ENCODE peak calls at places on chromosomes 5 and 9, in six cellular contexts. J is CD4-positive, alpha-beta T cell; O is heart right ventricle; S is HCT116; F is GM20000; W is AG10803. U is an unnamed sample.

GRCh38 chr9:115099891-115100290 is 18.1 kb downstream of the TNC start:
- DNase-seq in S (no peak), W (peak), J (no peak), O (no peak), F (no peak), U (no peak)

GRCh38 chr9:35726876-35727438 is 5.0 kb downstream of the TLN1 start:
- DNase-seq in O (peak), W (peak), J (peak), F (peak), S (no peak), U (no peak)

GRCh38 chr9:110744753-110745522 is 76.3 kb downstream of the MUSK start:
- DNase-seq in W (peak), S (peak), J (no peak), O (no peak), F (no peak), U (peak)

GRCh38 chr5:31664566-31664965 is 25.6 kb downstream of the PDZD2 start:
- DNase-seq in W (no peak), F (no peak), O (no peak), J (no peak), S (peak), U (peak)

GRCh38 chr9:114156311-114156657 is 947 bp downstream of the COL27A1 start:
- DNase-seq in W (no peak), S (no peak), O (no peak), F (no peak), J (no peak), U (no peak)

GRCh38 chr9:116116411-116116810 is 37.2 kb upstream of the PAPPA start:
- DNase-seq in W (no peak), S (no peak), F (no peak), J (no peak), O (no peak), U (no peak)

GRCh38 chr5:45281081-45281480 is 415.1 kb downstream of the HCN1 start:
- DNase-seq in S (no peak), O (no peak), F (no peak), W (no peak), J (no peak), U (no peak)

GRCh38 chr9:135105938-135106491 is 18.5 kb downstream of the OLFM1 start:
- DNase-seq in S (no peak), F (no peak), W (no peak), J (no peak), O (no peak), U (no peak)

GRCh38 chr9:131203438-131204219 is 72.7 kb downstream of the FAM78A start:
- DNase-seq in J (no peak), W (no peak), O (no peak), F (peak), S (no peak), U (no peak)

GRCh38 chr5:103122242-103122641 is 2.1 kb downstream of the PPIP5K2 start:
- DNase-seq in S (no peak), W (no peak), O (no peak), J (no peak), F (no peak), U (no peak)

GRCh38 chr5:123344819-123345426 is 78.3 kb downstream of the CEP120 start:
- DNase-seq in F (no peak), J (no peak), S (no peak), W (peak), O (no peak), U (no peak)

GRCh38 chr9:119164716-119165115 is 204.5 kb downstream of the BRINP1 start:
- DNase-seq in W (no peak), J (no peak), O (no peak), F (no peak), S (no peak), U (no peak)

GRCh38 chr5:135449608-135450007 is 2.5 kb upstream of the DCANP1 start:
- DNase-seq in F (no peak), S (no peak), J (no peak), O (no peak), W (no peak), U (no peak)

GRCh38 chr5:21654-22233 is 70.2 kb upstream of the PLEKHG4B start:
- DNase-seq in W (peak), O (no peak), J (no peak), F (no peak), S (peak), U (peak)
- TF ChIP-seq CTCF in W (peak), O (peak), J (no peak), F (no peak), S (peak), U (no peak)

DNA sequence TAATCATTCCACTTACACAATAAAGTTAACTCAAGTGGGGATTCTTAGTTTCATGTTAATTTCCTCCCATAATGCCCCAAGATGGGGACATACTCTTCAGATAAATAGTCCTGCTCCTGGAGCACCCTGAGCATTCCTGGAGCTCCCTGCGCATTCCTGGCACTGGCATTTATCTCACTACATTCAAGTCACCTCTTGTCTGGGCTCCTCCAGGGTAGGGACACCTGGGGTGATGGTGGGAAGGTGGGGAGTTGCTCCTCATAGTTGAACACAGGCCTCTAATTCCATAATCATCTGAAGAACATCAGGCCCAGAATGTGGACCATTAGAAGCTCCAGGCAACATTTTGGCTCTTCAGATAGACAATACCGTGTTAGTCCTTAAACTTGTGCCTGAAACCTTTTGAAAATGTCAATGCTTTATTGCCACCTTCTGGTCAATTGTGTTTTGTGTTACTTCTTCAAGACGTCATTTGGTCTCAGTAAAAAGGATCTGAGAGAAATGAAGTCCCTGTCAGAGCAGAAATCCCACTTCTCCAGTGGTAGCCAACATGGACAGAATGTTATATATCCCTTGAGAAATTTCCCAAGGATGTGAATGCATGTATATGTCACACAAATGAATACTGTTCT is 14.2 kb upstream of the AGGF1 start:
- DNase-seq in W (peak), F (peak), O (no peak), J (no peak), S (peak), U (no peak)
- TF ChIP-seq CTCF in W (peak), F (peak), O (peak), J (no peak), S (peak), U (peak)

GRCh38 chr9:96230002-96230401 is 72.0 kb downstream of the HSD17B3 start:
- DNase-seq in S (no peak), W (no peak), J (no peak), O (no peak), F (no peak), U (no peak)
- TF ChIP-seq CTCF in S (no peak), W (no peak), J (no peak), O (no peak), F (no peak), U (no peak)

GRCh38 chr9:72612449-72612848 is 91.0 kb downstream of the TMC1 start:
- DNase-seq in S (no peak), F (no peak), W (no peak), J (no peak), O (no peak), U (no peak)
- TF ChIP-seq CTCF in S (no peak), F (no peak), W (peak), J (no peak), O (no peak), U (no peak)

GRCh38 chr9:76458903-76459690 is at the start of gene GCNT1:
- DNase-seq in J (peak), W (peak), O (peak), F (peak), S (peak), U (peak)
- TF ChIP-seq CTCF in J (peak), W (peak), O (peak), F (peak), S (peak), U (no peak)

GRCh38 chr9:77486463-77486862 is 161.7 kb downstream of the GNA14 start:
- DNase-seq in F (no peak), O (no peak), J (no peak), S (no peak), W (no peak), U (no peak)

GRCh38 chr9:77486968-77487367 is 161.2 kb downstream of the GNA14 start:
- DNase-seq in S (no peak), J (no peak), W (no peak), F (no peak), O (no peak), U (no peak)

DNA sequence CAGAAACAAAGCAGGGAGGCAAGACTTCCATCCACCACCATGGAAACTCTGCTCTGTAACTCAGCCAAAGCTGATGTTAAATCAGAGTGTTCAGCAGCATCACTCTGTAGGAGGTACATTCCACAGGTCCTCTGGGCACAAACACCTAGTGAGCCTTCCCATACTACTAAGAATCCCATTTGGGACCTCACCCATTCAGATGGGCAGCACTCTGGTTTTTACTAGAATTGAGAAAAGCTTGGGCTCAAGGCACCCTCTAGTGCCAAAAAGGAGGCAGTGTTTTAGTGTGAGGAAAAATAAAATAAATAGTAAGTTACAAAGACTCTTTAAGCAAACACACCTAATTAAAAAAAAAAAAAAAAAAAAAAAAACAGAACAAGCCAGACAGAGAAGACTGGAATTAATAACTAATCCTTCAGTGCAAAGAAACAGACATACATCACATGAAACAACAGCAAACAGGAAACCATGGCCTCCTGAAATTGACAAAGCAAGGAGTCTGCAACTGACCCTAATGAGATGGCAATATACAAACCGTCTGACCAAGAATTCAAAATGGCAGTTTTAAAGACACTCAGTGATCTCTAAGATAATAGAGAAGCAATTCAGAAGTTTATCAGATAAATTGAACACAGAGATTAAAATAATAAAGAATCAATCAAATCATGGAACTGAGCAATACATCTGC is 159.5 kb downstream of the GNA14 start:
- DNase-seq in O (no peak), S (peak), J (no peak), F (no peak), W (peak), U (no peak)
- TF ChIP-seq CTCF in O (no peak), S (peak), J (peak), F (no peak), W (peak), U (no peak)

GRCh38 chr9:297795-298119 is 83.1 kb downstream of the DOCK8 start:
- DNase-seq in F (no peak), W (no peak), S (no peak), O (no peak), J (no peak), U (no peak)

GRCh38 chr9:297104-297794 is 82.6 kb downstream of the DOCK8 start:
- DNase-seq in S (no peak), J (no peak), W (no peak), O (peak), F (peak), U (peak)

GRCh38 chr9:289121-289520 is 74.5 kb downstream of the DOCK8 start:
- DNase-seq in F (no peak), S (no peak), J (no peak), W (no peak), O (no peak), U (no peak)

GRCh38 chr9:292915-293314 is 78.2 kb downstream of the DOCK8 start:
- DNase-seq in J (no peak), O (no peak), S (no peak), F (no peak), W (no peak), U (no peak)
- TF ChIP-seq CTCF in J (no peak), O (no peak), S (peak), F (no peak), W (no peak), U (no peak)

DNA sequence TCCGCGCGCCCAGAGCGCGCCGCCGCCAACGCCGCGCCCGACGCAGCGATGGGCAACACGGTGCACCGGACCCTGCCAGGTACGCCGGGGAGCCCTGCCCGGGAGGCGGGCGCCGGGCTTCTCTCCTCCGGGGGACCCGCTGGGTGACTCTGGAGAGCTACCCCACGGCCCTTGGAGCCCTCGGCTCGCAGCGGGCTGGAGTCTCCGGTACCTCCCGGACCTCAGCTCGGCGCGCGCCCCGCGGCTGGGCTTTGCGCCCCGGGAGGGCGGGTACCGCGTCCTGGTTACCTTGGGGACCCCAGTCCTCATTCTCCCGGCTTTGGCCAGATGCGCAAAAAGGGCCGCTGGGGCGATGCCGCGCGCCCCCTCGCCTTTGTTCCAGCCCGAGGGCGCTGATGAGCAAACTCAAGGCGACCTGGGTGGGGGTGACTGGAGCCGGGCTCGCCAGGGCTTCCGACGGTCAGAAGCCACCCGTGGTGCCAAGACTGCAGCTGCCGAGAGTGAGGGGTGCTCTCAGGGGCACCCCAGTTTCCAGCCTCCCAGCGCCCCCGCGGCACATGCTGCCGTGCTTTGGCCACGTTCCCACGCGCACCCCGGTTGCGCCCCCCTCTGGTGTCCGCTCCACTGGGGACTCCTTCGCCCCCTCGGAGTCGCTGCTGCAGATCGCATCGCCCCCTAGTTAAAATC is 439 bp downstream of the NEURL1B start:
- DNase-seq in J (no peak), F (no peak), S (no peak), W (no peak), O (peak), U (no peak)
- TF ChIP-seq CTCF in J (no peak), F (no peak), S (peak), W (peak), O (no peak), U (no peak)

GRCh38 chr5:15794117-15794985 is 294.4 kb downstream of the FBXL7 start:
- DNase-seq in S (no peak), W (no peak), F (no peak), J (no peak), O (no peak), U (no peak)
- TF ChIP-seq CTCF in S (no peak), W (peak), F (no peak), J (no peak), O (peak), U (no peak)

DNA sequence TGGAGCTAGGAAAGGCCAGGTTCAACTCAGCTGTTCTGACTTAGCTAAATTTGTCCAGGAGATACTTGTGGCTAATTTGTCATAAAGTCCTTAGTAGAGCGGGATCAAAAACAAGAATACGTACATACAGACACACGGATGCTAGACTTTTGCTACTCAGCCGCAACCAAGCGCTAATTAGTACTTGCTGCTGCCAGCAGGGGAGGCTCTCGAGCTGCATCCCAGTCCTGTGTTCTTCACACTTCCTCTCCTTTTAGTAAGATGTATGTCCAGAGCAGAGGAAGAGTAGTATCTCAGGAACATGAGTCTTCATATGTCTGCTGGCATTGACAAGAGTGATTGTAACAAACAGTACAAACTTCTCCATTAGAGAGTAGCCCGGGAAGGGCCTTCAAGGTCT is 58.3 kb downstream of the CYFIP2 start:
- DNase-seq in O (no peak), S (no peak), W (no peak), F (no peak), J (no peak), U (peak)
- TF ChIP-seq CTCF in O (no peak), S (peak), W (peak), F (no peak), J (peak), U (peak)

U was measured in Calu3.